ENCODE peak calls at places on chromosomes 6 and 20, in eight cellular contexts. Z is upper lobe of left lung, G is PC-9, A is cardiac muscle cell, R is pancreas, C is lung, E is mucosa of descending colon, S is fibroblast of lung. U is an unnamed sample.
A peak's percentile ranks its signal among the peaks of the same experiment; 100 is the strongest.

GRCh38 chr6:150005761-150006651 is 19.3 kb downstream of the RAET1L start:
- DNase-seq in Z (no peak), G (no peak), A (no peak), R (no peak), C (no peak), E (no peak), S (no peak), U (peak; percentile 75)

GRCh38 chr20:37231970-37232620 is 29.5 kb downstream of the GHRH start:
- DNase-seq in Z (no peak), G (no peak), A (no peak), R (no peak), C (no peak), E (no peak), S (peak; percentile 35), U (no peak)

GRCh38 chr6:6436366-6436765 is 115.9 kb upstream of the F13A1 start:
- DNase-seq in Z (no peak), G (no peak), A (no peak), R (no peak), C (no peak), E (no peak), S (no peak), U (no peak)

GRCh38 chr6:75204959-75205775 is 686 bp downstream of the COL12A1 start:
- DNase-seq in Z (peak; percentile 43), G (peak; percentile 59), A (peak; percentile 88), R (peak; percentile 60), C (peak; percentile 63), E (peak; percentile 14), S (peak; percentile 91), U (peak; percentile 72)

GRCh38 chr6:24357336-24358218 is at the start of gene DCDC2:
- DNase-seq in Z (peak; percentile 94), G (peak; percentile 83), A (peak; percentile 11), R (peak; percentile 90), C (peak; percentile 92), E (peak; percentile 86), S (peak; percentile 21), U (peak; percentile 78)

GRCh38 chr6:71478834-71479541 is 190.4 kb downstream of the OGFRL1 start:
- DNase-seq in Z (no peak), G (peak; percentile 44), A (peak; percentile 97), R (no peak), C (no peak), E (no peak), S (peak; percentile 98), U (no peak)

GRCh38 chr6:118963003-118963402 is 28.0 kb upstream of the MCM9 start:
- DNase-seq in Z (no peak), G (no peak), A (peak; percentile 25), R (no peak), C (no peak), E (no peak), S (peak; percentile 13), U (no peak)

GRCh38 chr6:108565893-108566292 is 5.2 kb downstream of the FOXO3 start:
- DNase-seq in Z (peak; percentile 58), G (no peak), A (peak; percentile 81), R (no peak), C (peak; percentile 65), E (peak; percentile 42), S (peak; percentile 64), U (no peak)

GRCh38 chr6:43817192-43817591 is 47.2 kb downstream of the VEGFA start:
- DNase-seq in Z (peak; percentile 54), G (peak; percentile 42), A (peak; percentile 41), R (no peak), C (no peak), E (peak; percentile 71), S (no peak), U (no peak)

GRCh38 chr20:15619816-15620215 is 953.4 kb downstream of the KIF16B start:
- DNase-seq in Z (no peak), G (no peak), A (no peak), R (no peak), C (no peak), E (no peak), S (no peak), U (no peak)

GRCh38 chr6:80165143-80165542 is 58.7 kb downstream of the BCKDHB start:
- DNase-seq in Z (no peak), G (no peak), A (peak; percentile 33), R (no peak), C (no peak), E (no peak), S (no peak), U (no peak)

GRCh38 chr20:38350879-38351775 is 4.8 kb downstream of the LBP start:
- DNase-seq in Z (no peak), G (no peak), A (peak; percentile 7), R (no peak), C (no peak), E (peak; percentile 17), S (no peak), U (no peak)

GRCh38 chr6:155708100-155708499 is 252.5 kb upstream of the NOX3 start:
- DNase-seq in Z (no peak), G (no peak), A (no peak), R (no peak), C (no peak), E (no peak), S (no peak), U (no peak)

GRCh38 chr6:73109659-73110058 is 115.6 kb downstream of the KHDC1L start:
- DNase-seq in Z (no peak), G (no peak), A (no peak), R (no peak), C (no peak), E (no peak), S (peak; percentile 45), U (no peak)

GRCh38 chr6:50791900-50792508 is 26.7 kb upstream of the TFAP2B start:
- DNase-seq in Z (no peak), G (peak; percentile 1), A (peak; percentile 46), R (no peak), C (no peak), E (peak; percentile 18), S (peak; percentile 4), U (no peak)

GRCh38 chr20:3071610-3072529 is at the start of gene OXT:
- DNase-seq in Z (peak; percentile 50), G (no peak), A (peak; percentile 49), R (no peak), C (no peak), E (peak; percentile 45), S (peak; percentile 18), U (peak; percentile 91)

GRCh38 chr6:157763129-157763893 is 59.7 kb upstream of the SNX9 start:
- DNase-seq in Z (peak; percentile 97), G (peak; percentile 95), A (peak; percentile 68), R (peak; percentile 94), C (peak; percentile 97), E (peak; percentile 99), S (peak; percentile 65), U (no peak)

GRCh38 chr6:16126056-16126455 is 2.8 kb upstream of the MYLIP start:
- DNase-seq in Z (no peak), G (no peak), A (no peak), R (no peak), C (no peak), E (no peak), S (no peak), U (no peak)

GRCh38 chr20:26276811-26277210 is 580.2 kb upstream of the ZNF337 start:
- DNase-seq in Z (no peak), G (no peak), A (peak; percentile 18), R (peak; percentile 53), C (no peak), E (no peak), S (peak; percentile 30), U (no peak)

GRCh38 chr20:32357869-32358631 is at the start of gene ASXL1:
- DNase-seq in Z (peak; percentile 98), G (peak; percentile 99), A (peak; percentile 99), R (peak; percentile 98), C (peak; percentile 97), E (peak; percentile 94), S (peak; percentile 97), U (peak; percentile 99)

GRCh38 chr20:32358632-32358882 is 426 bp downstream of the ASXL1 start:
- DNase-seq in Z (no peak), G (no peak), A (no peak), R (no peak), C (no peak), E (no peak), S (no peak), U (no peak)

GRCh38 chr20:32358883-32359632 is 927 bp downstream of the ASXL1 start:
- DNase-seq in Z (peak; percentile 85), G (peak; percentile 72), A (peak; percentile 72), R (peak; percentile 84), C (peak; percentile 61), E (peak; percentile 84), S (peak; percentile 59), U (peak; percentile 94)

GRCh38 chr20:32359633-32360332 is 1.7 kb downstream of the ASXL1 start:
- DNase-seq in Z (no peak), G (no peak), A (peak; percentile 45), R (no peak), C (no peak), E (no peak), S (peak; percentile 24), U (no peak)

DNA sequence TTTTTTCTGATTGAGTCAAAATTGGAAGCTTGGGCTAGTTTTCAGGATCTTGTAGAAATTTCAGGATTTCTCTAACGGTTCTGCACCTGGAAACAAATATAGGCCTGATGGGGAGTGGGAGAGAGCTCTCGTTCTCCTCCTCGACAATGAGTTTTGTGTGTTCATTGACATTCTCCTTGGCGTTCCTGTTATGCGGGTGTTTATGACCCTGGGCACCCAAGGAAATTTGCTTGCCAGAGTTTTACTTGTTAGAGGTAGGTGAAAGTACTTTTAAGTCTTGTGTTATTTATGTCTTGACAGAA is 2.2 kb downstream of the ASXL1 start:
- DNase-seq in Z (no peak), G (no peak), A (no peak), R (no peak), C (no peak), E (no peak), S (no peak), U (no peak)
- H3K4me1 ChIP-seq in Z (peaks cover 56% of the 10 kb centered on the region), G (peaks cover 35% of the 10 kb centered on the region), A (peaks cover 22% of the 10 kb centered on the region), R (peaks cover 28% of the 10 kb centered on the region), C (peaks cover 16% of the 10 kb centered on the region), E (peaks cover 33% of the 10 kb centered on the region), S (peaks cover 20% of the 10 kb centered on the region), U (peaks cover 86% of the 10 kb centered on the region)

DNA sequence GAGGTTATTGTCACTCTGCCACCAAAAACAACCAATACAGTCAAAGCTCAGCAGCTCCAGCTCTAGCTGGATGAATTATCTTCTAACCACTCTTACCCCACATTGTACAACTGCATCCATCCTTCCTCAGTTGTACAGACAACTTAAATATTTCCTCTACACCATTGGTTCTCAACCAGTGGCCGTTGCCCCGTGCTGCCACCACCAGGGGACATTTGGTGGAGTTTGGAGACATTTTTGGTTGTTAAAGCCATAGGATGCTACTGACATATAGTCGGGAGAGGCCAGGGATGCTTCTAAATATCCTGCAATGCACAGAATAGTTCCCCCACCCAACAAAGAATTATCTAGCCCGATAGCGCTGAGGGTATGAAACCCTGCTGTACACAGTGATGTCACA is 59.3 kb downstream of the SHLD1 start:
- DNase-seq in Z (no peak), G (no peak), A (no peak), R (no peak), C (no peak), E (no peak), S (no peak), U (no peak)
- TF ChIP-seq CTCF in Z (no peak), G (no peak), A (no peak), R (no peak), C (no peak), E (no peak), S (no peak), U (no peak)

GRCh38 chr20:4949833-4950178 is 51.5 kb downstream of the SLC23A2 start:
- DNase-seq in Z (no peak), G (no peak), A (peak; percentile 61), R (no peak), C (peak; percentile 39), E (peak; percentile 53), S (peak; percentile 67), U (no peak)
- H3K4me1 ChIP-seq in Z (peaks cover 9% of the 10 kb centered on the region), G (peaks cover 16% of the 10 kb centered on the region), A (no peaks in the 10 kb centered on the region), R (no peaks in the 10 kb centered on the region), C (no peaks in the 10 kb centered on the region), E (no peaks in the 10 kb centered on the region), S (peaks cover 13% of the 10 kb centered on the region), U (peaks cover 55% of the 10 kb centered on the region)

GRCh38 chr6:36139431-36139830 is 9.1 kb downstream of the MAPK13 start:
- DNase-seq in Z (no peak), G (no peak), A (peak; percentile 48), R (no peak), C (no peak), E (no peak), S (no peak), U (no peak)
- TF ChIP-seq CTCF in Z (no peak), G (no peak), A (peak; percentile 30), R (no peak), C (no peak), E (no peak), S (peak; percentile 18), U (no peak)

U was measured in spleen.